ENCODE peak calls at places on chromosome 1, in six cellular contexts. A, T, L, P, S and R are unnamed samples.

GRCh38 chr1:221756830-221757551 is 15.1 kb upstream of the DUSP10 start:
- DNase-seq in P (no peak), L (no peak), T (no peak), A (no peak), S (no peak), R (no peak)

GRCh38 chr1:14961661-14962267 is 191.8 kb upstream of the TMEM51 start:
- DNase-seq in A (no peak), T (no peak), P (no peak), L (no peak), S (no peak), R (no peak)

GRCh38 chr1:205593532-205593931 is 38.3 kb downstream of the ELK4 start:
- DNase-seq in S (no peak), L (no peak), A (no peak), P (no peak), T (no peak), R (no peak)

GRCh38 chr1:101451888-101452287 is 215.1 kb downstream of the S1PR1 start:
- DNase-seq in P (peak; percentile 27), S (no peak), T (no peak), L (no peak), A (no peak), R (no peak)

GRCh38 chr1:20109223-20109856 is 10.0 kb downstream of the PLA2G2D start:
- DNase-seq in P (no peak), S (no peak), A (no peak), T (no peak), L (no peak), R (no peak)

GRCh38 chr1:116374340-116375164 is 1.5 kb downstream of the ATP1A1 start:
- DNase-seq in P (no peak), A (no peak), L (no peak), T (no peak), S (no peak), R (no peak)

GRCh38 chr1:169109561-169110134 is 3.2 kb downstream of the ATP1B1 start:
- DNase-seq in A (no peak), T (peak; percentile 64), L (no peak), P (no peak), S (no peak), R (peak; percentile 90)

GRCh38 chr1:210239295-210240155 is 6.9 kb downstream of the SERTAD4 start:
- DNase-seq in T (no peak), L (peak; percentile 70), S (no peak), P (no peak), A (no peak), R (peak; percentile 36)

GRCh38 chr1:28775121-28775942 is 36.6 kb upstream of the OPRD1 start:
- DNase-seq in P (peak; percentile 51), A (peak; percentile 55), L (peak; percentile 73), S (no peak), T (peak; percentile 54), R (peak; percentile 46)